ENCODE peak calls at places on chromosome 10, in four cellular contexts. Z, Q, M and H are unnamed samples.

GRCh38 chr10:96415896-96416554 is 57.2 kb upstream of the OPALIN start:
- DNase-seq in Z (peak), Q (no peak), M (no peak), H (no peak)

GRCh38 chr10:102230861-102231356 is 4.8 kb downstream of the ELOVL3 start:
- DNase-seq in Z (peak), Q (no peak), M (no peak), H (peak)

GRCh38 chr10:1514641-1515040 is 222.7 kb downstream of the ADARB2 start:
- DNase-seq in Z (no peak), Q (no peak), M (no peak), H (no peak)

GRCh38 chr10:102675887-102676616 is 31.8 kb downstream of the TRIM8 start:
- DNase-seq in Z (peak), Q (peak), M (peak), H (no peak)

GRCh38 chr10:125113661-125114388 is 46.5 kb downstream of the CTBP2 start:
- DNase-seq in Z (peak), Q (peak), M (no peak), H (no peak)

GRCh38 chr10:31399631-31400030 is 80.6 kb downstream of the ZEB1 start:
- DNase-seq in Z (no peak), Q (no peak), M (no peak), H (no peak)

GRCh38 chr10:3516626-3517255 is 268.3 kb downstream of the KLF6 start:
- DNase-seq in Z (peak), Q (no peak), M (no peak), H (no peak)

GRCh38 chr10:34575882-34576281 is 239.2 kb downstream of the PARD3 start:
- DNase-seq in Z (no peak), Q (no peak), M (no peak), H (no peak)

GRCh38 chr10:96588060-96588554 is 1.3 kb upstream of the TM9SF3 start:
- DNase-seq in Z (no peak), Q (no peak), M (no peak), H (no peak)